ENCODE peak calls at places on chromosomes 6 and 20, in five cellular contexts. F, C, S, P and K are unnamed samples.

GRCh38 chr6:144286503-144287393 is 1.6 kb downstream of the UTRN start:
- DNase-seq in C (peak; percentile 94), P (peak; percentile 70), F (no peak), S (peak; percentile 73), K (peak; percentile 82)

GRCh38 chr6:53603381-53604121 is 58.6 kb upstream of the GCLC start:
- DNase-seq in F (no peak), S (no peak), C (no peak), P (no peak), K (no peak)

GRCh38 chr6:106961136-106961535 is 13.4 kb downstream of the CD24 start:
- DNase-seq in F (no peak), C (no peak), S (no peak), P (no peak), K (no peak)

GRCh38 chr20:23624307-23624706 is 13.4 kb downstream of the CST3 start:
- DNase-seq in F (no peak), C (no peak), S (no peak), P (no peak), K (no peak)

GRCh38 chr20:35529552-35529951 is at the start of gene C20orf173:
- DNase-seq in F (no peak), C (no peak), P (no peak), S (no peak), K (no peak)

GRCh38 chr6:166580076-166581050 is 6.1 kb downstream of the RAMACL start:
- DNase-seq in C (no peak), S (no peak), F (no peak), P (no peak), K (no peak)

GRCh38 chr6:3427740-3428085 is 29.1 kb downstream of the SLC22A23 start:
- DNase-seq in P (no peak), C (no peak), F (no peak), S (no peak), K (no peak)

GRCh38 chr6:137271245-137272183 is 52.3 kb upstream of the IFNGR1 start:
- DNase-seq in P (peak; percentile 22), F (no peak), S (no peak), C (peak; percentile 72), K (peak; percentile 7)

GRCh38 chr6:84623956-84624680 is 140.3 kb downstream of the TBX18 start:
- DNase-seq in S (peak; percentile 35), F (no peak), P (peak; percentile 41), C (peak; percentile 27), K (peak; percentile 53)

GRCh38 chr20:8183526-8183925 is 51.5 kb downstream of the PLCB1 start:
- DNase-seq in P (no peak), C (no peak), S (no peak), F (no peak), K (no peak)

GRCh38 chr20:53716385-53716784 is 122.7 kb upstream of the ZNF217 start:
- DNase-seq in P (no peak), F (no peak), S (no peak), C (no peak), K (no peak)

GRCh38 chr6:70164556-70164955 is 138.3 kb downstream of the COL9A1 start:
- DNase-seq in C (no peak), S (no peak), F (no peak), P (no peak), K (no peak)